ENCODE peak calls at places on chromosomes 12 and 14, in four cellular contexts. E, Y, X and V are unnamed samples.

GRCh38 chr12:5988659-5989116 is 43.6 kb upstream of the ANO2 start:
- DNase-seq in E (peak), Y (peak), X (peak), V (peak)

GRCh38 chr12:46549527-46550265 is 177.1 kb upstream of the SLC38A2 start:
- DNase-seq in E (peak), Y (no peak), X (no peak), V (no peak)

GRCh38 chr12:93982847-93983315 is 165.5 kb upstream of the PLXNC1 start:
- DNase-seq in E (peak), Y (no peak), X (no peak), V (peak)

GRCh38 chr12:106205208-106206069 is 42.4 kb downstream of the CKAP4 start:
- DNase-seq in E (no peak), Y (no peak), X (no peak), V (peak)

GRCh38 chr14:29370024-29370423 is 557.6 kb downstream of the PRKD1 start:
- DNase-seq in E (no peak), Y (no peak), X (no peak), V (no peak)

GRCh38 chr12:130766470-130766869 is 50.4 kb upstream of the RIMBP2 start:
- DNase-seq in E (no peak), Y (no peak), X (no peak), V (no peak)

GRCh38 chr12:84706374-84706773 is 206.2 kb downstream of the SLC6A15 start:
- DNase-seq in E (no peak), Y (no peak), X (no peak), V (no peak)

GRCh38 chr14:71235865-71236264 is 328.6 kb downstream of the PCNX1 start:
- DNase-seq in E (no peak), Y (no peak), X (peak), V (no peak)

GRCh38 chr12:128823216-128823915 is 392 bp downstream of the SLC15A4 start:
- DNase-seq in E (no peak), Y (no peak), X (no peak), V (peak)

GRCh38 chr12:116906285-116906684 is 4.5 kb upstream of the FBXW8 start:
- DNase-seq in E (no peak), Y (no peak), X (no peak), V (no peak)

GRCh38 chr12:101671157-101671791 is 26.2 kb upstream of the CHPT1 start:
- DNase-seq in E (no peak), Y (no peak), X (no peak), V (no peak)

GRCh38 chr12:45200497-45201043 is 15.3 kb upstream of the ANO6 start:
- DNase-seq in E (peak), Y (no peak), X (no peak), V (no peak)

GRCh38 chr12:24175949-24176348 is 226.5 kb upstream of the SOX5 start:
- DNase-seq in E (no peak), Y (no peak), X (no peak), V (no peak)

GRCh38 chr12:24177889-24178288 is 228.4 kb upstream of the SOX5 start:
- DNase-seq in E (no peak), Y (no peak), X (no peak), V (no peak)

GRCh38 chr12:24175281-24175680 is 225.8 kb upstream of the SOX5 start:
- DNase-seq in E (no peak), Y (no peak), X (no peak), V (no peak)

GRCh38 chr12:24172031-24172772 is 222.7 kb upstream of the SOX5 start:
- DNase-seq in E (no peak), Y (no peak), X (no peak), V (peak)

GRCh38 chr12:24172773-24173447 is 223.4 kb upstream of the SOX5 start:
- DNase-seq in E (no peak), Y (no peak), X (no peak), V (no peak)
- H3K27ac ChIP-seq in E (no peak), Y (no peak), X (no peak), V (no peak)

GRCh38 chr14:100267990-100268389 is 29.0 kb downstream of the YY1 start:
- DNase-seq in E (no peak), Y (no peak), X (no peak), V (no peak)
- H3K27ac ChIP-seq in E (no peak), Y (no peak), X (no peak), V (no peak)

DNA sequence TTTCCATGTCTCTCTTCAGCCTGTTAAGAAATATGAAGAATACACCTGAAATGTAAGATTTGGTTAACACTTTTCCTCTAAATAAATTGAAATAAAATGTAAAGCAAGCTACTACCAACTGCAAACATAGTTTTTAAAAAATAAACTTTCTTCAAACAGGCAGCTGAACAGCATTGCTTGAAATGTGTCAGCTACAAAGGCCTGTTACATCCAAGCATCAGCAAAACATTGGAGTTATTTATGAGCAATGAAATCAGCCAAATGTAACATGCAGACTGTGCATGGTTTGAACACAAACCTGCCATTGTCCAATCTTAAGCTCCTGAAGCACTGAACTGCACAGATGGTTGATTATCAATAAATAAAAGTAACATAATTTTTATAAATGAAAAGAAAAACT is 291.3 kb downstream of the ACSS3 start:
- DNase-seq in E (no peak), Y (no peak), X (no peak), V (no peak)
- H3K27ac ChIP-seq in E (no peak), Y (no peak), X (no peak), V (no peak)

DNA sequence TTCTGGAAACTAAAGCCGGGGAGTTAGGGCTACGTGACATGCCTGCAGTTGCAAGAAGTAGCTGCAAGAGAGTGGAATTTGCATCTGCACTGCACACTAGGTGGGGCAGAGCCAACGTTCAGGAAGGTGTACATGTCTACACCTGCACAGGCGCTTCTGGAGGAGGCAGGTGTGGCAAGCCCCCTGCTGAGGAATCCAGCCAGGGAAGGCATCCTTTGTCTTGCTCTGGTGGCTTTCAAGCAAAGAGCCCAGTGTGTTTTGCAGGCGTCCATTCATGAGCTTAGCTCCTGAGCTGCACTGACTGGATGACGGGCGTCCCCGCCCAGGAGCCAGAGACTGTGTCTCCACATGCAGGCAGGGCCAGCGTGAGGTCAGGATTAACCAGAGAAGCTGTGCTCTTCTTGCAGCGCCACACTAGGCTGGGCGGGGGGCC is 116.3 kb downstream of the ZFP36L1 start:
- DNase-seq in E (no peak), Y (no peak), X (no peak), V (no peak)
- H3K27ac ChIP-seq in E (no peak), Y (no peak), X (peak), V (no peak)

GRCh38 chr14:75636100-75636692 is 24.5 kb downstream of the ERG28 start:
- DNase-seq in E (peak), Y (no peak), X (no peak), V (no peak)
- H3K27ac ChIP-seq in E (no peak), Y (no peak), X (peak), V (peak)